ENCODE peak calls at places on chromosomes 2 and 18, in seven cellular contexts. J is cardiac muscle cell, K is foreskin keratinocyte, L is GM10248, H is AG04450, G is natural killer cell, C is nephron progenitor cell. M is an unnamed sample.

GRCh38 chr18:42909095-42909494 is 206.4 kb downstream of the RIT2 start:
- DNase-seq in C (no peak), G (no peak), H (no peak), J (no peak), K (no peak), L (no peak), M (no peak)

GRCh38 chr18:36724591-36725001 is 104.2 kb downstream of the TPGS2 start:
- DNase-seq in K (no peak), H (no peak), J (peak), C (no peak), G (no peak), L (no peak), M (peak)

GRCh38 chr2:169978402-169979017 is 151.3 kb downstream of the UBR3 start:
- DNase-seq in K (no peak), H (no peak), C (no peak), L (no peak), J (no peak), G (no peak), M (no peak)

GRCh38 chr2:172953970-172954852 is 121.4 kb upstream of the MAP3K20 start:
- DNase-seq in L (no peak), C (no peak), G (no peak), J (no peak), K (no peak), H (no peak), M (no peak)

GRCh38 chr18:57737661-57738060 is 65.5 kb downstream of the ATP8B1 start:
- DNase-seq in J (peak), G (no peak), K (peak), L (no peak), H (peak), C (no peak), M (peak)

GRCh38 chr2:82641781-82642180 is 1817.3 kb downstream of the SUCLG1 start:
- DNase-seq in G (no peak), C (no peak), J (no peak), K (no peak), H (no peak), L (no peak), M (no peak)

GRCh38 chr18:32255570-32255969 is 65.7 kb downstream of the MEP1B start:
- DNase-seq in L (no peak), G (no peak), J (no peak), C (no peak), H (no peak), K (no peak), M (no peak)

GRCh38 chr2:50752228-50752627 is 279.7 kb downstream of the NRXN1 start:
- DNase-seq in H (peak), G (no peak), J (no peak), K (no peak), L (no peak), C (no peak), M (no peak)

GRCh38 chr2:37167636-37168182 is 10.9 kb upstream of the EIF2AK2 start:
- DNase-seq in L (no peak), J (no peak), G (no peak), H (no peak), C (no peak), K (no peak), M (peak)

GRCh38 chr2:27446057-27446456 is 3.9 kb downstream of the KRTCAP3 start:
- DNase-seq in C (no peak), H (no peak), G (no peak), K (peak), J (no peak), L (no peak), M (no peak)

GRCh38 chr2:166373951-166374350 is 1.8 kb downstream of the SCN9A start:
- DNase-seq in G (no peak), H (peak), C (no peak), L (no peak), J (peak), K (peak), M (peak)

GRCh38 chr2:141524777-141525176 is 606.0 kb downstream of the LRP1B start:
- DNase-seq in C (no peak), H (no peak), L (no peak), G (no peak), J (no peak), K (no peak), M (no peak)

GRCh38 chr2:85255813-85256581 is 71.8 kb downstream of the TGOLN2 start:
- DNase-seq in K (peak), C (peak), G (no peak), J (peak), H (peak), L (no peak), M (peak)

GRCh38 chr2:70111752-70112591 is 24.7 kb downstream of the PCBP1 start:
- DNase-seq in C (no peak), H (no peak), G (no peak), J (peak), K (no peak), L (no peak), M (peak)

GRCh38 chr2:60549250-60550150 is 4.0 kb downstream of the BCL11A start:
- DNase-seq in J (peak), K (no peak), G (no peak), L (no peak), H (no peak), C (peak), M (no peak)

GRCh38 chr2:17273066-17273465 is 245.2 kb downstream of the RAD51AP2 start:
- DNase-seq in C (no peak), K (no peak), H (no peak), G (no peak), J (no peak), L (no peak), M (no peak)

DNA sequence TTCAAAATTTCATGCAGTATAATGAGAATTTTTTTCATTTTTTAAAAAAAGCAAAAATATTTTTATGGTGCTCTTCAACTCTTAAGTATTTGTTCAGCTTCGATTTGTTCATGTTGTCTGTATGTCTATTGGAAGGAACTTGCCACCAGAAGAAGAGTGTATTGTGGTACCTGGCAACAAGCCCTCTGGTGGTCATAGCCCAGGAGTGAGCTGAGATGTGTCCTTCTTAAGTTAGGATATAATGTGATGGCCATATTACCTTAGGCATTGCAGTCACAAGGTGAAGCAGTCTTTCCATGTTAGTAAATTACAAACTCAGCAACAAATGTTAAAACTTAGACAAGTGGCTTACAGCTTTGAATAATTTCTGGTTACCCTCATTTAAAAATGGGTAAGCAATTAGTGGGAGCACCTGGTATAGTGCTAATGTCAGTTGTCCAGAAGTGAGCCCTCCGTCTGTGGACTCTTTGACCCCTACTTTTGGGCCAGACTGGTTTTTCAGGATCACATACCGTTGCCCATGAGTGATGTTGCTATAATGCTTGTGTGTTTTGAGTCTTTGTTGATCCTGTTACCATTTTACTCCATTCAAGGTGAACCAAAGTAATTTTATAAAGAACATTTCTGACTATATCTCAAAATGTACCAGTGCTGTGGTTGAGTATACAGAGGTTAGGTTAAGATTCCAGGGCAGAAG is 57.4 kb downstream of the MYO1B start:
- DNase-seq in L (no peak), G (no peak), K (no peak), H (no peak), J (no peak), C (no peak), M (peak)
- TF ChIP-seq CTCF in L (peak), G (no peak), K (peak), H (peak), J (peak), C (peak), M (peak)

GRCh38 chr18:26999797-27000196 is 134.3 kb upstream of the AQP4 start:
- DNase-seq in H (no peak), K (no peak), J (no peak), G (no peak), C (no peak), L (no peak), M (no peak)

GRCh38 chr18:27008575-27008974 is 143.1 kb upstream of the AQP4 start:
- DNase-seq in K (no peak), L (no peak), H (no peak), C (no peak), G (no peak), J (no peak), M (no peak)

GRCh38 chr18:27007880-27008279 is 142.4 kb upstream of the AQP4 start:
- DNase-seq in J (no peak), C (no peak), H (no peak), G (no peak), K (no peak), L (no peak), M (no peak)

GRCh38 chr18:27005589-27005988 is 140.1 kb upstream of the AQP4 start:
- DNase-seq in K (no peak), J (peak), H (no peak), C (no peak), L (peak), G (no peak), M (peak)

DNA sequence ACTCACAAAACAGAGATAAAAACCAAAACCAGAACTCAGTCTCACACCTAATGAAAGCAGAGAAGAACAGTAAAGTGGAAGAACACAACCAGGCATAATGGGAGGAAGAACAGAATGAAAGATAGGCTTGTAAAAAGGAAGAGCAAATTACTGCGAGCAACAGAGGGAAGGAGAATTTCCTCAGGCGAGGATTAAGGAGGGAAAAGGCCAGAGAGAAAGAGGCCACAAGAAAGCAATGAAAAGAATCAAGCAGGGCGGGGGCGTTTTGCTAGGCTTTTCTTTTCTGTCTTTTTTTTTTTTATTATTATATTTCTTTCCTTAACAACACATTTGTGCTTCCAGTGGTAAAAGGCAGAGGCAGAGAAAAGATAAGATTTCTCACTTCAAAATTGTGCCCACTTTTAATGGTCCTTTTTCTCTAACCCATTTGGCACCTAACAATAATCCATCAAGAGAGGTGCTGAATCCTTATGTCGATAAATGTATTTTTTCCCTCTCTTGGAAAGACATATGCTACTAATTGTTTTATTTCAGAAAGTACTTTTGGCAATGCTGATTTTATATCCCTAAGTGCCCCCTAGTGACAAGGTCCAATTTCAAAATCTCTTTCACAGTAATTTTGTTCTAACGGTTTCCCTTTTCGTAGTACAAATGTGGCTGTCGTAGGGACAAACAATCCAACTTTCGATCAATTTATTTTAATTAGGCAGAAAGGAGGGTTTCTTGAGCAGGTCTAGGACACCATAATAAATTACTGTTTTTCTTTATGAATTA is 138.7 kb upstream of the AQP4 start:
- DNase-seq in H (no peak), G (no peak), K (no peak), L (no peak), J (peak), C (no peak), M (peak)
- TF ChIP-seq CTCF in H (no peak), G (no peak), K (peak), L (peak), J (peak), C (no peak), M (peak)

GRCh38 chr2:43796206-43796605 is 22.4 kb downstream of the DYNC2LI1 start:
- DNase-seq in H (no peak), L (no peak), J (no peak), K (no peak), C (no peak), G (no peak), M (no peak)

GRCh38 chr2:43803113-43803512 is 29.3 kb downstream of the DYNC2LI1 start:
- DNase-seq in L (no peak), C (no peak), G (no peak), K (no peak), H (no peak), J (peak), M (peak)

GRCh38 chr2:43800894-43801293 is 27.1 kb downstream of the DYNC2LI1 start:
- DNase-seq in G (no peak), C (no peak), L (no peak), K (no peak), J (no peak), H (no peak), M (no peak)

GRCh38 chr2:43802135-43802534 is 28.3 kb downstream of the DYNC2LI1 start:
- DNase-seq in G (no peak), L (no peak), K (no peak), J (no peak), H (no peak), C (no peak), M (no peak)

GRCh38 chr2:43798300-43798699 is 24.5 kb downstream of the DYNC2LI1 start:
- DNase-seq in G (no peak), K (no peak), L (no peak), J (peak), C (no peak), H (no peak), M (no peak)
- TF ChIP-seq CTCF in G (no peak), K (peak), L (no peak), J (peak), C (peak), H (peak), M (peak)

DNA sequence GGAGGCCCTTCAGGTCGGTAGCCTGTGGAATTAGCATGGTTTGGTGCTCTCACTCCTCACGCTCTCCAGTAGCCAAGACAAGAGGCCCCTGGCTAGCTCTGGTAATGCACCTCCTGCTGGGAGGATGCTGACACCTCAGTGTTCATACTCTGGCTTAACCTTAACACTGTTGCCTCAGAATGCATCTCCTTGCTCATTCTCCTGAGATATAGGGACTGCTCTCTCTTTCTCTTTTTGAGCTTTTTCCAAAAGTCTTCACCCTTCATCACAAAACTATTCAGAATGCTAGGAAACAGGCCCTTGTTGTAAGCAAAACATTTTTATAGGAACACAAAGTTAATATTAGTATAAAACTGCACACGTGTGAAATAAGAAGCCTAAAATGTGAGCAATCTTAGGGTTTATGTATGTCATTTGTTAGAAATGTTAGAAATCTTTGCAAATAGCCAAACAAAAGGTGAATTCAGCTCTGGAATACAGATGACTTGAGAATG is 17.3 kb upstream of the IMPA2 start:
- DNase-seq in J (peak), L (no peak), H (no peak), G (no peak), K (no peak), C (no peak), M (no peak)
- TF ChIP-seq CTCF in J (peak), L (no peak), H (peak), G (no peak), K (peak), C (peak), M (peak)

DNA sequence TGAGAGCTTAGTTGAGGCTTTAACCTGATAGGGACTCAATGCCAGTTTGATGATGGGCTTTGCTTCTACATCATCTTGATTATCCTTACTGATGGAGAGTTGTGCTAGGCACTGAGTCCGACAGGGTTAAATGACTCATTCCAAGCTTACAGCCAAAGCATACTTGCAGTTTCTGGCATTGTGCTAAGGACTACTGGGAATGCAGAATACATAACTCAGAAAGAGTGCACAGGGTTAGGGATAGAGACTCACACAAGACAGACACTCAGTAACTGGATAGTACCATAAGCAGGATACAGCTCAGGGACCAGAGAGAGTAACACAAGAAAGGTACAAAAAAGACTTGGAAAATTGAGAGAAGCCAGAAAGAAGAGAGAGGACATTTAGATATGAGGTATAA is 94.1 kb upstream of the SLC14A2 start:
- DNase-seq in L (no peak), G (no peak), J (peak), H (no peak), K (no peak), C (no peak), M (peak)
- TF ChIP-seq CTCF in L (no peak), G (no peak), J (no peak), H (no peak), K (no peak), C (no peak), M (no peak)